ENCODE peak calls at places on chromosomes 13 and 19, in eight cellular contexts. One of them, this sample, is unnamed.

GRCh38 chr13:38875186-38875875 is 115.3 kb downstream of the STOML3 start:
- DNase-seq in HCT116: no peak
- DNase-seq in AG04450: no peak
- DNase-seq in GM12865: no peak
- DNase-seq in GM13976: no peak
- DNase-seq in fibroblast of lung: no peak
- DNase-seq in heart right ventricle: no peak
- DNase-seq in body of pancreas: no peak
- DNase-seq in this sample: no peak

GRCh38 chr13:97239943-97240788 is 18.0 kb downstream of the MBNL2 start:
- DNase-seq in HCT116: no peak
- DNase-seq in AG04450: no peak
- DNase-seq in GM12865: no peak
- DNase-seq in GM13976: no peak
- DNase-seq in fibroblast of lung: no peak
- DNase-seq in heart right ventricle: no peak
- DNase-seq in body of pancreas: no peak
- DNase-seq in this sample: no peak

GRCh38 chr19:28794301-28794700 is 418.6 kb downstream of the UQCRFS1 start:
- DNase-seq in HCT116: no peak
- DNase-seq in AG04450: no peak
- DNase-seq in GM12865: no peak
- DNase-seq in GM13976: no peak
- DNase-seq in fibroblast of lung: no peak
- DNase-seq in heart right ventricle: no peak
- DNase-seq in body of pancreas: no peak
- DNase-seq in this sample: no peak

GRCh38 chr13:67878376-67878775 is 648.2 kb upstream of the PCDH9 start:
- DNase-seq in HCT116: no peak
- DNase-seq in AG04450: no peak
- DNase-seq in GM12865: no peak
- DNase-seq in GM13976: no peak
- DNase-seq in fibroblast of lung: no peak
- DNase-seq in heart right ventricle: no peak
- DNase-seq in body of pancreas: no peak
- DNase-seq in this sample: no peak

GRCh38 chr19:55275851-55276719 is 3.8 kb downstream of the HSPBP1 start:
- DNase-seq in HCT116: no peak
- DNase-seq in AG04450: no peak
- DNase-seq in GM12865: peak; percentile 83
- DNase-seq in GM13976: peak; percentile 73
- DNase-seq in fibroblast of lung: no peak
- DNase-seq in heart right ventricle: no peak
- DNase-seq in body of pancreas: peak; percentile 28
- DNase-seq in this sample: peak; percentile 82

GRCh38 chr13:107907065-107907464 is 308.3 kb downstream of the LIG4 start:
- DNase-seq in HCT116: no peak
- DNase-seq in AG04450: no peak
- DNase-seq in GM12865: no peak
- DNase-seq in GM13976: no peak
- DNase-seq in fibroblast of lung: peak; percentile 45
- DNase-seq in heart right ventricle: no peak
- DNase-seq in body of pancreas: no peak
- DNase-seq in this sample: no peak

GRCh38 chr19:13153627-13154240 is 3.5 kb downstream of the IER2 start:
- DNase-seq in HCT116: no peak
- DNase-seq in AG04450: no peak
- DNase-seq in GM12865: peak; percentile 68
- DNase-seq in GM13976: no peak
- DNase-seq in fibroblast of lung: peak; percentile 40
- DNase-seq in heart right ventricle: peak; percentile 49
- DNase-seq in body of pancreas: peak; percentile 58
- DNase-seq in this sample: no peak

GRCh38 chr19:50505856-50506611 is 5.0 kb downstream of the JOSD2 start:
- DNase-seq in HCT116: no peak
- DNase-seq in AG04450: no peak
- DNase-seq in GM12865: no peak
- DNase-seq in GM13976: no peak
- DNase-seq in fibroblast of lung: no peak
- DNase-seq in heart right ventricle: peak; percentile 24
- DNase-seq in body of pancreas: no peak
- DNase-seq in this sample: no peak

GRCh38 chr13:66809496-66809895 is 420.6 kb downstream of the PCDH9 start:
- DNase-seq in HCT116: no peak
- DNase-seq in AG04450: no peak
- DNase-seq in GM12865: no peak
- DNase-seq in GM13976: no peak
- DNase-seq in fibroblast of lung: peak; percentile 10
- DNase-seq in heart right ventricle: no peak
- DNase-seq in body of pancreas: no peak
- DNase-seq in this sample: no peak

GRCh38 chr13:21050288-21051197 is 10.8 kb downstream of the LATS2 start:
- DNase-seq in HCT116: no peak
- DNase-seq in AG04450: no peak
- DNase-seq in GM12865: peak; percentile 23
- DNase-seq in GM13976: no peak
- DNase-seq in fibroblast of lung: peak; percentile 48
- DNase-seq in heart right ventricle: no peak
- DNase-seq in body of pancreas: no peak
- DNase-seq in this sample: no peak

GRCh38 chr19:55062735-55063491 is at the start of gene RDH13:
- DNase-seq in HCT116: peak; percentile 96
- DNase-seq in AG04450: peak; percentile 86
- DNase-seq in GM12865: peak; percentile 98
- DNase-seq in GM13976: peak; percentile 99
- DNase-seq in fibroblast of lung: peak; percentile 87
- DNase-seq in heart right ventricle: peak; percentile 98
- DNase-seq in body of pancreas: peak; percentile 99
- DNase-seq in this sample: peak; percentile 99

GRCh38 chr19:3785938-3786824 is at the start of gene MATK:
- DNase-seq in HCT116: no peak
- DNase-seq in AG04450: no peak
- DNase-seq in GM12865: no peak
- DNase-seq in GM13976: peak; percentile 74
- DNase-seq in fibroblast of lung: no peak
- DNase-seq in heart right ventricle: no peak
- DNase-seq in body of pancreas: no peak
- DNase-seq in this sample: peak; percentile 71

GRCh38 chr19:805161-805561 is 7.9 kb downstream of the PTBP1 start:
- DNase-seq in HCT116: no peak
- DNase-seq in AG04450: no peak
- DNase-seq in GM12865: no peak
- DNase-seq in GM13976: no peak
- DNase-seq in fibroblast of lung: no peak
- DNase-seq in heart right ventricle: no peak
- DNase-seq in body of pancreas: no peak
- DNase-seq in this sample: peak; percentile 46
- TF ChIP-seq CTCF in HCT116: no peak
- TF ChIP-seq CTCF in AG04450: no peak
- TF ChIP-seq CTCF in GM12865: peak; percentile 30
- TF ChIP-seq CTCF in GM13976: no peak
- TF ChIP-seq CTCF in fibroblast of lung: no peak
- TF ChIP-seq CTCF in heart right ventricle: no peak
- TF ChIP-seq CTCF in body of pancreas: peak; percentile 17
- TF ChIP-seq CTCF in this sample: no peak

GRCh38 chr19:36627057-36627456 is 21.9 kb downstream of the ZNF382 start:
- DNase-seq in HCT116: no peak
- DNase-seq in AG04450: no peak
- DNase-seq in GM12865: no peak
- DNase-seq in GM13976: no peak
- DNase-seq in fibroblast of lung: no peak
- DNase-seq in heart right ventricle: no peak
- DNase-seq in body of pancreas: no peak
- DNase-seq in this sample: no peak
- TF ChIP-seq CTCF in HCT116: no peak
- TF ChIP-seq CTCF in AG04450: no peak
- TF ChIP-seq CTCF in GM12865: no peak
- TF ChIP-seq CTCF in GM13976: no peak
- TF ChIP-seq CTCF in fibroblast of lung: no peak
- TF ChIP-seq CTCF in heart right ventricle: no peak
- TF ChIP-seq CTCF in body of pancreas: no peak
- TF ChIP-seq CTCF in this sample: no peak

DNA sequence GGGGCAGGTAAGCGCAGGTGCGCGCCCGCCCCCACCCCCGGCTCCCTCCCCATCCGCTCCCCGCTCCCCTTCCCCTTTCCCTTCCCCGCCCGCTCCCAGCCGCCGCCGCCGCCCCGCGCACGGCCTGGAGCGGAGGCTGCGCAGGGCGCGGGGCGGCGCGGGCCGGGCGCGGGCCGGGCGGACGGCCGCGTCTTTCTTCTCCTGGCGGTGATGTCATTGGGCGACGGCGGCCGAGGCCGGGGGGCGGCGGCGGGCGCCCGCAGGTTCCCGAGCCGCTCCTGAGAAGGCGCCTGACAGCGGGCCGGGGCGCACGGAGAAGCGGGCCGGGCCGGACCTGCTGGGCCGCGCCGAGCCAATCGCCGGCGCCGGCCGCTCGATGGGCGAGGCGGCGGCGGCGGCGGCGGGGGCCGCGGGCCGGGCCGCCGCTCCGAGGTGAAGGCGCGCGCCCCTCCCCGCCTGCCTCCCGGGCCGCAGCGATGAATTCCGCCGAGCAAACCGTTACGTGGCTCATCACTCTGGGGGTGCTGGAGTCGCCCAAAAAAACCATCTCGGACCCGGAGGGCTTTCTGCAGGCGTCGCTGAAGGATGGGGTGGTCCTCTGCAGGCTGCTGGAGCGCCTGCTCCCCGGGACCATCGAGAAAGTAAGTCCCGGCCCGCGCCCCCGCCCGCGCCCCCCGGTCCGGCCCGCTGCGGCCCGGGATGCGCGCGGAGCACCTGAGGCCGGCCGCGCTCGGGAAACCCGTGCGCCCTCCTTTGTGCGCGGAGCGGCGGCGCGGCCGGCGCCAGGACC is at the start of gene ARHGEF7:
- DNase-seq in HCT116: no peak
- DNase-seq in AG04450: no peak
- DNase-seq in GM12865: no peak
- DNase-seq in GM13976: peak; percentile 55
- DNase-seq in fibroblast of lung: peak; percentile 7
- DNase-seq in heart right ventricle: peak; percentile 37
- DNase-seq in body of pancreas: peak; percentile 22
- DNase-seq in this sample: peak; percentile 66
- TF ChIP-seq CTCF in HCT116: no peak
- TF ChIP-seq CTCF in AG04450: no peak
- TF ChIP-seq CTCF in GM12865: no peak
- TF ChIP-seq CTCF in GM13976: no peak
- TF ChIP-seq CTCF in fibroblast of lung: no peak
- TF ChIP-seq CTCF in heart right ventricle: no peak
- TF ChIP-seq CTCF in body of pancreas: no peak
- TF ChIP-seq CTCF in this sample: no peak

GRCh38 chr19:48090281-48090802 is 20.3 kb downstream of the PLA2G4C start:
- DNase-seq in HCT116: no peak
- DNase-seq in AG04450: no peak
- DNase-seq in GM12865: no peak
- DNase-seq in GM13976: no peak
- DNase-seq in fibroblast of lung: no peak
- DNase-seq in heart right ventricle: no peak
- DNase-seq in body of pancreas: no peak
- DNase-seq in this sample: no peak

GRCh38 chr19:48095637-48096175 is 14.9 kb downstream of the PLA2G4C start:
- DNase-seq in HCT116: no peak
- DNase-seq in AG04450: no peak
- DNase-seq in GM12865: no peak
- DNase-seq in GM13976: no peak
- DNase-seq in fibroblast of lung: peak; percentile 45
- DNase-seq in heart right ventricle: no peak
- DNase-seq in body of pancreas: no peak
- DNase-seq in this sample: no peak

GRCh38 chr19:48094843-48095203 is 15.8 kb downstream of the PLA2G4C start:
- DNase-seq in HCT116: no peak
- DNase-seq in AG04450: no peak
- DNase-seq in GM12865: no peak
- DNase-seq in GM13976: no peak
- DNase-seq in fibroblast of lung: no peak
- DNase-seq in heart right ventricle: no peak
- DNase-seq in body of pancreas: no peak
- DNase-seq in this sample: no peak

DNA sequence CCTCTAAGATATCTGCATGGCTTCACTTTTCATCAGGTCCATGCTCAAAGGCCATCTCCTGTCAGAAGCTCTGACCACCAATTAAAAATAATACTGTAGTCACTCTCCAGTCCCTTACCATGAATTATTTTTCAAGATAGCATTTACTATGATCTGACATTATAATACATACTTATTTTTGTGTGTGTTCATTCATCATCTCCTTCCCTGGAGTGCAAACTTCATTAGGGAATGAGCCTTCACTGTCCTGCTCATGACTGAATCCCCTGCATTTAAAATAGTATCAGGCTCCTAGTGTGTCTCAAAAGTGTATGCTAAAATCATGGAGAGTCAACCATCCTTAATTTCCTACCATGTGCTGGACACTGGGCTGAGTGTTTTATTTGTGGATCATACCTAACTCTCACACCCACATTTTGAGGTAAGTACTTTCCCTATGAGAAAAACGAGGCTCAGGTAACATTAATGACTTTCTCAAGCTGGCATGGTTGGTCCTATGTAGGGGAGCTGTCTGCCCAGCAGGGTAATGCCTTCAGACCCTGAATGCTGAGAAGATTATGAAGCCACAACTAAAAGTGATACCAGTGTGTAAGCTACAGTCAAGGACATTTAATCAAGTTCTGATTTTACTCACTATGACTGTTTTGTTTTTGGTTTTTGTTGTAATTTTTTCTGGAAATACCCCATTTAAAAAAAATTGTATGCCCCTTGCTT is 16.3 kb downstream of the PLA2G4C start:
- DNase-seq in HCT116: no peak
- DNase-seq in AG04450: no peak
- DNase-seq in GM12865: peak; percentile 51
- DNase-seq in GM13976: no peak
- DNase-seq in fibroblast of lung: no peak
- DNase-seq in heart right ventricle: no peak
- DNase-seq in body of pancreas: no peak
- DNase-seq in this sample: no peak
- TF ChIP-seq CTCF in HCT116: no peak
- TF ChIP-seq CTCF in AG04450: no peak
- TF ChIP-seq CTCF in GM12865: no peak
- TF ChIP-seq CTCF in GM13976: no peak
- TF ChIP-seq CTCF in fibroblast of lung: no peak
- TF ChIP-seq CTCF in heart right ventricle: no peak
- TF ChIP-seq CTCF in body of pancreas: no peak
- TF ChIP-seq CTCF in this sample: no peak

DNA sequence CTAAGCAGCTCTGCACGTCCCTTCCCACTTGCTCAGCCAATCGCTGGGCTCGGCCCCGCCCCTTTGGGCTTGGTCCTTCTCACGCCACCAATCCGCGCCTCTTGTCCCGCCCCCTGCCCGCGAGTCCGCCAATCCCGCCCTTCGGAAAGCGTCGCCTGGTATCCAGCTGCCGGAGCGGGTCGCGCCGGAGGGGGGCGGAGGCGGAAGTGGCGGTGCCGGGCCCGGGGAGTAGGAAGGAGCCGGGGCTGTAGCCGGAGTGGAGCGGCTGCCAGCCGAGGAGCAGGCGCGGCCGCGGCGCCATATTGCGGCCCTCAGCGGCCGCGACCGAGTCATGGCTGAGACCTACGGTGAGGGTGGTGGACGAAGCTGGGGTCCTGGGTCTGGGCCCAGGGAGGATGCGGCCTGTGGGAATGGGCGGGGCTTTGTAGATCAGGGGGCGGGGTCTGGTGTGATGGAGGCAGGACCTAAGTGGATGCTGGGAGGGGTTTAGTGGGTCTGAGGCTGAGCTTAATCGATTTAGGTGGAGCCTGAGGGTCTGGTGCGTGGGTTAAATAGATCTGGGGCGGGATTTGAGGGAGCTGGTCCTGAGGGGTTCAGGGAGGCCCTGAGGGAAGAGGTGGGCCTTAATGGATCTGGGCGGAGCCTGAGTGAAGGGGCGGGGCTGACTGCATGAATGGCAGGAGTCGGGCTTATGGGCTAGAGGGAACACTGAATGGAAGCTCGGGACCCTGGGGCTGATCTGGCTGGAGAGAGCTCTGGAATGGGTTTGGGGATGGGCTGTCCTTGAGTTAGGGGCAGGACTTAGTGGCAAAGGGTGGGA is at the start of gene RAB4B:
- DNase-seq in HCT116: peak; percentile 99
- DNase-seq in AG04450: peak; percentile 100
- DNase-seq in GM12865: peak; percentile 100
- DNase-seq in GM13976: peak; percentile 95
- DNase-seq in fibroblast of lung: peak; percentile 100
- DNase-seq in heart right ventricle: peak; percentile 100
- DNase-seq in body of pancreas: peak; percentile 100
- DNase-seq in this sample: peak; percentile 94
- TF ChIP-seq CTCF in HCT116: no peak
- TF ChIP-seq CTCF in AG04450: no peak
- TF ChIP-seq CTCF in GM12865: no peak
- TF ChIP-seq CTCF in GM13976: no peak
- TF ChIP-seq CTCF in fibroblast of lung: no peak
- TF ChIP-seq CTCF in heart right ventricle: no peak
- TF ChIP-seq CTCF in body of pancreas: no peak
- TF ChIP-seq CTCF in this sample: no peak